ENCODE peak calls at places on chromosomes 11 and 22, in five cellular contexts. B is hepatocyte, W is progenitor cell of endocrine pancreas, O is choroid plexus epithelial cell, J is uterus. Z is an unnamed sample.

GRCh38 chr11:47215366-47215925 is 672 bp downstream of the DDB2 start:
- DNase-seq in W (no peak), B (no peak), O (no peak), J (no peak), Z (no peak)

GRCh38 chr11:48052183-48053040 is 72.1 kb downstream of the PTPRJ start:
- DNase-seq in J (no peak), B (peak; percentile 61), W (no peak), O (peak; percentile 36), Z (no peak)

GRCh38 chr11:120216426-120217102 is 5.7 kb downstream of the OAF start:
- DNase-seq in O (no peak), J (no peak), W (no peak), B (no peak), Z (no peak)

GRCh38 chr11:118899706-118900360 is 16.1 kb downstream of the CXCR5 start:
- DNase-seq in W (no peak), J (no peak), B (no peak), O (no peak), Z (no peak)

GRCh38 chr11:103544874-103545273 is 435.6 kb downstream of the DYNC2H1 start:
- DNase-seq in J (no peak), B (no peak), W (no peak), O (no peak), Z (no peak)

GRCh38 chr11:86408845-86409244 is 34.2 kb downstream of the CCDC81 start:
- DNase-seq in O (peak; percentile 26), J (no peak), B (no peak), W (no peak), Z (no peak)

GRCh38 chr22:23180893-23181762 is 819 bp downstream of the BCR start:
- DNase-seq in W (no peak), B (no peak), O (no peak), J (no peak), Z (peak; percentile 24)

GRCh38 chr22:24402460-24403192 is 24.8 kb upstream of the ADORA2A start:
- DNase-seq in J (peak; percentile 70), B (peak; percentile 88), W (no peak), O (peak; percentile 91), Z (no peak)

GRCh38 chr11:45180158-45180887 is 33.9 kb downstream of the PRDM11 start:
- DNase-seq in W (peak; percentile 56), B (peak; percentile 93), O (peak; percentile 5), J (peak; percentile 58), Z (peak; percentile 26)

GRCh38 chr11:135008001-135008405 is 596.0 kb upstream of the B3GAT1 start:
- DNase-seq in B (peak; percentile 43), O (peak; percentile 4), W (no peak), J (no peak), Z (no peak)

GRCh38 chr22:42473484-42474193 is 41.4 kb upstream of the NFAM1 start:
- DNase-seq in B (peak; percentile 77), W (no peak), O (peak; percentile 76), J (no peak), Z (no peak)

GRCh38 chr22:36934153-36934939 is 20.9 kb downstream of the CSF2RB start:
- DNase-seq in O (no peak), W (no peak), B (no peak), J (no peak), Z (no peak)

GRCh38 chr22:27670701-27671412 is 130.7 kb downstream of the MN1 start:
- DNase-seq in W (peak; percentile 83), B (peak; percentile 92), J (no peak), O (no peak), Z (no peak)

GRCh38 chr11:120603071-120603470 is 91.5 kb downstream of the GRIK4 start:
- DNase-seq in W (no peak), J (no peak), O (no peak), B (no peak), Z (no peak)

GRCh38 chr11:80163011-80163410 is 722.2 kb upstream of the TENM4 start:
- DNase-seq in O (peak; percentile 30), J (no peak), W (no peak), B (peak; percentile 70), Z (no peak)

GRCh38 chr11:128786507-128786906 is 80.6 kb downstream of the KCNJ1 start:
- DNase-seq in J (no peak), O (no peak), W (no peak), B (no peak), Z (no peak)

GRCh38 chr11:85889676-85890579 is 34.7 kb downstream of the CCDC83 start:
- DNase-seq in B (peak; percentile 68), W (no peak), O (peak; percentile 84), J (no peak), Z (no peak)

GRCh38 chr22:36360011-36360410 is 27.8 kb downstream of the MYH9 start:
- DNase-seq in O (peak; percentile 44), W (no peak), J (no peak), B (no peak), Z (no peak)

GRCh38 chr11:1342946-1343345 is 33.5 kb upstream of the TOLLIP start:
- DNase-seq in J (no peak), O (no peak), W (no peak), B (no peak), Z (no peak)

GRCh38 chr11:1341928-1342524 is 32.6 kb upstream of the TOLLIP start:
- DNase-seq in W (no peak), B (no peak), J (no peak), O (peak; percentile 53), Z (no peak)

GRCh38 chr11:1345752-1346513 is 36.5 kb upstream of the TOLLIP start:
- DNase-seq in B (no peak), O (no peak), W (no peak), J (no peak), Z (no peak)

GRCh38 chr11:1344056-1344635 is 34.7 kb upstream of the TOLLIP start:
- DNase-seq in J (no peak), O (no peak), B (no peak), W (no peak), Z (no peak)

DNA sequence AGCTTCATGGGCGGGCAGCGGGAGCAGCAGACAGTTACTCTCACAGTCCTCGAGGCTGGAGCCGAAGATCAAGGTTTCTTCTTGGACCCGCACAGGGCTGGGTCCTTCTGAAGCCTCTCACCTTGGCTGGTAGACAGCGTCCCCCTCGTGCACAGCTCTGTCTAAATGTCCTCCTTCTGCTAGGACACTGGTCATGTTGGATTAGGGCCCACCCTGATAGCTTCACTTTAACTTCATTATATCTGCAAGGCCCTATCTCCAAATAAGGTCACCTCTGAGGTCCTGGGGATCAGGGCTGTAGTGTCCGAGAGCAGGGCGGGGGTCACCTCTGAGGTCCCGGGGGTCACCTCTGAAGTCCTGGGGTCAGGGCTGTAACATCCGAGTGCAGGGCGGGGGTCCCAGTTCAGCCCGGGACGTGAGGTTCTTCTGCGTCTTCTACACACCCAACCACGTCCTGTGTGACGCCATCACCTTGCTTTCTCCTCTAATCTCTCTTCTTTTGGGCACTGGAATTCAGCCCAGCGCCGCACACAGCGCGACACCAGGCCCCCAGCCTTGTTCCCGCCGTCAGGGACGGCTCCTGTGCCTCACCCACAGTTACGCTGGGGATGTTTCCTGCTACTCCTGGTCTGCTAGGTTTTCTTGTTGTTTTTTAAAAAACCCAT is 34.1 kb upstream of the TOLLIP start:
- DNase-seq in B (no peak), W (no peak), O (no peak), J (no peak), Z (no peak)
- TF ChIP-seq CTCF in B (no peak), W (no peak), O (no peak), J (no peak), Z (no peak)

GRCh38 chr11:60700689-60701508 is 1.5 kb downstream of the MS4A8 start:
- DNase-seq in B (peak; percentile 41), W (peak; percentile 20), O (peak; percentile 23), J (no peak), Z (no peak)
- TF ChIP-seq CTCF in B (peak; percentile 42), W (peak; percentile 68), O (peak; percentile 51), J (no peak), Z (no peak)

DNA sequence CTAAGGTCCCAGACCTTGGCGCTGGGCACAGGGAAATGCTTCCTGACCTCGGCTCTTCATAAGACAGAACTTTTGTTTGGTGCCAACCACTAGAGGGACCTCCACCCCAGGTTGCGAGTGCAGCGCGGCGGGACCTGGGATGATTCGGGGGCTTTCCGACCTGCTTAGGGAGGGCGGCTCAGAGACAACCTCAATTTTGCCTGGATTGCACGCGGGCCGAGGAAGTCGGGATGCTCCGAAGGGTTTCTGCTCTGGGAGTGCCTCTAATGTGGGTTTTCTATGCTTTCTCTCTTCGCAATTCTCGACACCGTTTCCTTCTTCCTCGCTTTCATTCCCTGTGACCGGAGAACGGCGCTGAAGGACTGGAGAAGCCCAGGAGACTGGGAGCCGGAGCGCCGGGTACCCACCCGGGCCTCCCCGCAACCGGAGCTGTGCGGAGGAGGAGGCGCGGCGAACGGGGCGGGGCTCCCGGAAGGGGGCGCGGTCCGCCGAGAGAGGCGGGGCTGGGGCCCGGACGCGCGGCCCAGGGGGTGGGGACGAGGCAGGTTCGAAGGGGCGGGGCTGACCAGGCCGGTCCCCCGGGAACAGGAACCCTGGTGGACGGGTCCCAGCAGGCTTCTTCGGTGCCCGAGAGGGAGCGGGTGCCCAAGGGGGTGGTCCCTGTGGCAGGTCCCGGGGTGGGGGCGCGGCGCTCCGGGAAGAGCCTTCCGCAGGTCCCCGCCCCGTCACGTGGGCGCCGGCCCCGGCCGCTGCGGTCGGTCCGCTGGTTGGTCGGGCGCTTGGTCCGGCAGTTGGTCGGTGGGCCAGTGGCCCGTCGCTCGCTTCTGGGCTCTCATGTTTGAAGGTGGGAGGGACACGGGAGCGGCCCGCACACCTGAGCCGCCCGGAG is at the start of gene PPFIBP2:
- DNase-seq in B (peak; percentile 92), O (peak; percentile 66), J (peak; percentile 86), W (peak; percentile 74), Z (peak; percentile 94)
- TF ChIP-seq CTCF in B (peak; percentile 76), O (peak; percentile 79), J (peak; percentile 54), W (peak; percentile 75), Z (no peak)

DNA sequence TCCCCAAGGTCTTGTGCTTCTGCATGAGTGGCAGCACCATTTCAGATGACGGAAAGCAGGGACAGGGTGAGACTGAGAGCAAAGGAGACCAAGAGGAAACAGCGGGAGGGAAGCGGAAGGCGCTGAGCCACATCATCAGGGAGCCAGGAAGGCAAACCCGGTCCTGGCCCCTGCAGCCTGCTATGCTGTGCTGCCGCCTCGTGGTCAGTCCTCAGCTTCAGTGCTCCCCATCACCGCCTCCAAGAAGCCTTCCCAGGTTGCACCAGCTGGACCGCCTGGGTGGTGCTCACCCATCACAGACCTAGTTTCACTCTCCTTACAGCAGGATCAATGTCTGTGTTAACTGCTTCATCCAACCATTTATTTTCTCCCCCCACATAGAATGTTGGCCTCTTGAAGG is 73.0 kb upstream of the PHF21B start:
- DNase-seq in O (peak; percentile 5), W (no peak), B (no peak), J (no peak), Z (no peak)
- TF ChIP-seq CTCF in O (peak; percentile 38), W (peak; percentile 36), B (peak; percentile 12), J (no peak), Z (no peak)

GRCh38 chr11:58675344-58676155 is 53.1 kb downstream of the CNTF start:
- DNase-seq in B (peak; percentile 83), W (peak; percentile 68), O (peak; percentile 77), J (peak; percentile 65), Z (peak; percentile 67)
- TF ChIP-seq CTCF in B (peak; percentile 81), W (peak; percentile 93), O (peak; percentile 99), J (peak; percentile 76), Z (peak; percentile 59)

Z was measured in activated B cell treated with CpG ODN at 0.5 μM for 24 hours.